ENCODE peak calls at places on chromosomes 12 and 14, in seven cellular contexts. R is ELF-1, H is fibroblast of lung, C is psoas muscle, B is posterior cingulate gyrus, P is T-helper 1 cell, N is AG09309. I is an unnamed sample.

GRCh38 chr14:104388631-104389325 is 190.8 kb upstream of the C14orf180 start:
- DNase-seq in C (peak; percentile 42), B (peak; percentile 39), N (no peak), P (no peak), H (no peak), R (no peak), I (no peak)

GRCh38 chr12:126492181-126492580 is 1426.9 kb downstream of the AACS start:
- DNase-seq in N (no peak), P (no peak), R (no peak), H (no peak), C (no peak), B (no peak), I (no peak)

GRCh38 chr12:83040339-83040738 is 353.6 kb downstream of the TMTC2 start:
- DNase-seq in R (peak; percentile 3), B (no peak), N (no peak), P (no peak), C (no peak), H (no peak), I (no peak)

GRCh38 chr12:28787151-28787550 is 361.9 kb upstream of the FAR2 start:
- DNase-seq in P (no peak), R (no peak), C (no peak), B (no peak), N (no peak), H (peak; percentile 8), I (no peak)

GRCh38 chr12:113938471-113938870 is 27.7 kb downstream of the RBM19 start:
- DNase-seq in R (no peak), P (no peak), C (no peak), H (no peak), B (no peak), N (no peak), I (no peak)

GRCh38 chr12:99600388-99600787 is 47.2 kb upstream of the GARIN6 start:
- DNase-seq in H (no peak), B (no peak), R (peak; percentile 70), N (no peak), P (no peak), C (no peak), I (no peak)

GRCh38 chr12:119803391-119803791 is 73.7 kb downstream of the CIT start:
- DNase-seq in N (peak; percentile 32), H (peak; percentile 77), B (peak; percentile 85), R (peak; percentile 66), C (no peak), P (no peak), I (no peak)

GRCh38 chr12:107328442-107329133 is 235.2 kb upstream of the CRY1 start:
- DNase-seq in R (peak; percentile 22), N (no peak), C (no peak), P (no peak), B (no peak), H (no peak), I (no peak)

GRCh38 chr12:28961948-28962384 is 187.1 kb upstream of the FAR2 start:
- DNase-seq in R (no peak), N (no peak), B (no peak), C (no peak), H (no peak), P (no peak), I (no peak)

GRCh38 chr12:26680724-26681455 is 152.1 kb downstream of the ITPR2 start:
- DNase-seq in B (no peak), N (no peak), C (no peak), P (no peak), H (peak; percentile 57), R (no peak), I (no peak)

I was measured in pancreas.